ENCODE peak calls at places on chromosomes 12 and 14, in five cellular contexts. A is substantia nigra; K is fibroblast of mammary gland; E is stimulated activated CD4-positive, alpha-beta T cell treated with anti-CD3 and anti-CD28 coated beads, TNF-alpha, amount 100 ng/mL, for 4 hours; M is NCI-H1417. Z is an unnamed sample.

GRCh38 chr14:34682787-34683321 is 31.5 kb downstream of the CFL2 start:
- DNase-seq in A (no peak), K (no peak), E (no peak), M (no peak), Z (no peak)

GRCh38 chr14:23556700-23557440 is 799 bp downstream of the THTPA start:
- DNase-seq in A (no peak), K (no peak), E (no peak), M (peak; percentile 42), Z (no peak)

GRCh38 chr12:52058631-52059324 is 7.5 kb downstream of the NR4A1 start:
- DNase-seq in A (peak; percentile 48), K (no peak), E (no peak), M (peak; percentile 69), Z (no peak)

GRCh38 chr12:96902076-96902475 is 5.0 kb upstream of the NEDD1 start:
- DNase-seq in A (no peak), K (peak; percentile 16), E (no peak), M (no peak), Z (no peak)

GRCh38 chr12:98416845-98417244 is 98.5 kb upstream of the TMPO start:
- DNase-seq in A (no peak), K (peak; percentile 68), E (no peak), M (no peak), Z (no peak)

GRCh38 chr12:48739618-48740269 is 23.2 kb upstream of the CCNT1 start:
- DNase-seq in A (no peak), K (no peak), E (no peak), M (no peak), Z (no peak)

GRCh38 chr12:107225626-107226025 is 132.3 kb upstream of the CRY1 start:
- DNase-seq in A (no peak), K (no peak), E (no peak), M (no peak), Z (no peak)

GRCh38 chr12:42163913-42164312 is 19.2 kb upstream of the GXYLT1 start:
- DNase-seq in A (no peak), K (no peak), E (no peak), M (no peak), Z (no peak)

GRCh38 chr14:103019827-103020226 is 37.5 kb downstream of the CDC42BPB start:
- DNase-seq in A (no peak), K (peak; percentile 40), E (no peak), M (no peak), Z (no peak)

GRCh38 chr12:94109154-94109553 is 39.2 kb upstream of the PLXNC1 start:
- DNase-seq in A (no peak), K (peak; percentile 81), E (no peak), M (no peak), Z (no peak)

GRCh38 chr12:7834701-7835100 is 38.0 kb downstream of the SLC2A14 start:
- DNase-seq in A (no peak), K (peak; percentile 8), E (no peak), M (no peak), Z (no peak)

GRCh38 chr14:28745176-28745575 is 21.4 kb upstream of the FOXG1 start:
- DNase-seq in A (no peak), K (no peak), E (no peak), M (no peak), Z (no peak)

GRCh38 chr12:68391905-68392304 is 59.7 kb upstream of the MDM1 start:
- DNase-seq in A (no peak), K (no peak), E (no peak), M (no peak), Z (no peak)

GRCh38 chr14:90491868-90492560 is 95.2 kb downstream of the CALM1 start:
- DNase-seq in A (peak; percentile 56), K (peak; percentile 48), E (no peak), M (no peak), Z (peak; percentile 67)

GRCh38 chr14:33840797-33841196 is 110.1 kb downstream of the EGLN3 start:
- DNase-seq in A (no peak), K (no peak), E (no peak), M (no peak), Z (no peak)